ENCODE peak calls at places on chromosomes 4 and X, in ten cellular contexts. L, M, W, A, F, T, H, N, Y and O are unnamed samples.
A peak's percentile ranks its signal among the peaks of the same experiment; 100 is the strongest.

GRCh38 chr4:94357624-94358023 is 15.0 kb upstream of the HPGDS start:
- DNase-seq in Y (no peak), H (peak; percentile 2), A (no peak), W (no peak), F (no peak), T (no peak), N (no peak), L (no peak), M (no peak), O (no peak)

GRCh38 chrX:49064303-49064702 is 5.5 kb downstream of the CCDC120 start:
- DNase-seq in Y (no peak), W (no peak), L (no peak), A (no peak), H (no peak), T (no peak), M (no peak), N (no peak), F (no peak), O (no peak)

GRCh38 chr4:137226900-137227299 is 305.4 kb downstream of the PCDH18 start:
- DNase-seq in A (no peak), T (peak; percentile 22), W (no peak), F (no peak), L (no peak), Y (no peak), H (peak; percentile 23), N (peak; percentile 3), M (no peak), O (no peak)

GRCh38 chrX:135489542-135489941 is 30.9 kb upstream of the INTS6L start:
- DNase-seq in Y (no peak), M (no peak), H (no peak), L (no peak), T (no peak), A (no peak), F (no peak), N (no peak), W (no peak), O (no peak)

GRCh38 chr4:129362685-129363274 is 266.8 kb downstream of the C4orf33 start:
- DNase-seq in H (peak; percentile 70), N (peak; percentile 51), L (peak; percentile 46), F (no peak), A (peak; percentile 37), T (peak; percentile 81), W (peak; percentile 21), Y (peak; percentile 81), M (peak; percentile 44), O (peak; percentile 78)

GRCh38 chr4:47374477-47374876 is 89.0 kb downstream of the COMMD8 start:
- DNase-seq in F (no peak), H (peak; percentile 18), N (no peak), A (no peak), T (peak; percentile 51), M (no peak), Y (no peak), L (no peak), W (peak; percentile 16), O (no peak)

GRCh38 chr4:181597766-181598165 is 645.4 kb upstream of the TENM3 start:
- DNase-seq in M (no peak), L (no peak), N (no peak), H (no peak), F (no peak), W (peak; percentile 70), A (no peak), T (peak; percentile 37), Y (no peak), O (no peak)

GRCh38 chr4:82223715-82224114 is 150.1 kb downstream of the HNRNPD start:
- DNase-seq in A (peak; percentile 46), Y (no peak), H (no peak), N (no peak), L (peak; percentile 74), M (no peak), F (no peak), T (no peak), W (no peak), O (no peak)

GRCh38 chrX:52608961-52609360 is 45.7 kb downstream of the SSX7 start:
- DNase-seq in L (no peak), A (no peak), M (no peak), F (no peak), N (no peak), Y (no peak), W (no peak), H (no peak), T (no peak), O (no peak)

GRCh38 chr4:47741200-47741599 is 96.7 kb downstream of the CORIN start:
- DNase-seq in L (no peak), Y (no peak), M (no peak), N (no peak), H (peak; percentile 8), F (no peak), T (peak; percentile 64), W (no peak), A (no peak), O (no peak)

DNA sequence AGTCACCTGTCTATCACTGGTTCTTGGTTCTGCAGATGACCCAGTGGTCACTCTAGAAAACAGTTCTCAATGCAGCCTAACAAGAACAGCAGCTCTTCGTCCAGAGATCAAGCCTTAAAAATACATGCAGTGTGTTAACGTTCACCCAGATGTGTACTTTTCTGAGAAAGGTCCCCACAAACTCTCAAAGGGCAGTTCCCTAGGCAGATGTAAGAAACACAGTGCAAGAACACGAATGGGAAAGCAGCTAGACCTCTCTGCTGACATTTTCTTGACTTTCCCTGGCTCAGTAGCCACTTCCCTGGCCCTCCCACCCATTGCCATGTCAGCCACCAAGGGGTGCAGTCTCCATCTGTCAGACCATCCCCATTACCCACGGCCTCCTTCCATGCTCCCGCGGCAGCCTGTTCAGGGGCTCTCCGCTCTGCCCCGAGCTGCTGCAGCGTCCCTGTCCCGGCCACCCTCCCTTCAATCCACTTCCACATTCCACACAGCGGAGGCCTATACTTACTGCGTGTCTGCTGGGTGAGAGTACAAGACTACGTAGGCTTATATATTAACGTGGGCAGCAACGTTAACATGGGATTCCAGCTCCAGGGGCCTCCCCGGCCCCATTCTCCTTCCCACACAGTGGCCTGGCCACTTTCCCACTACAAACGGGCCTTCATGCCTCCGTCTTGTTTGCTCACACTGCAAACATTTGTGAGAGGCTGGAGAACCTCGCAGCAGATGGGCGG is 34.3 kb downstream of the IRF2 start:
- DNase-seq in F (peak; percentile 44), T (peak; percentile 59), A (no peak), Y (peak; percentile 49), M (no peak), W (peak; percentile 63), L (no peak), H (no peak), N (no peak), O (no peak)
- H3K4me1 ChIP-seq in F (peaks cover 25% of the 10 kb centered on the region), T (peaks cover 15% of the 10 kb centered on the region), A (peaks cover 16% of the 10 kb centered on the region), Y (peaks cover 28% of the 10 kb centered on the region), M (no peaks in the 10 kb centered on the region), W (peaks cover 17% of the 10 kb centered on the region), L (peaks cover 78% of the 10 kb centered on the region), H (peaks cover 5% of the 10 kb centered on the region), N (peaks cover 3% of the 10 kb centered on the region), O (peaks cover 16% of the 10 kb centered on the region)

GRCh38 chr4:24574256-24574655 is 10.1 kb downstream of the DHX15 start:
- DNase-seq in N (no peak), W (no peak), M (no peak), T (no peak), A (no peak), F (no peak), Y (no peak), H (no peak), L (no peak), O (no peak)

GRCh38 chr4:24570172-24570571 is 14.2 kb downstream of the DHX15 start:
- DNase-seq in T (no peak), H (no peak), W (no peak), M (no peak), L (no peak), A (no peak), Y (no peak), F (no peak), N (no peak), O (no peak)

GRCh38 chr4:24570574-24571236 is 13.6 kb downstream of the DHX15 start:
- DNase-seq in T (no peak), W (no peak), N (no peak), L (no peak), A (no peak), Y (no peak), F (no peak), H (no peak), M (no peak), O (no peak)

GRCh38 chr4:24576276-24576675 is 8.1 kb downstream of the DHX15 start:
- DNase-seq in M (no peak), L (no peak), Y (no peak), F (no peak), W (no peak), A (no peak), H (no peak), T (no peak), N (no peak), O (no peak)

GRCh38 chr4:24573582-24573981 is 10.8 kb downstream of the DHX15 start:
- DNase-seq in N (no peak), T (no peak), F (no peak), A (no peak), H (no peak), M (no peak), L (no peak), W (no peak), Y (no peak), O (no peak)
- H3K4me1 ChIP-seq in N (peaks cover 2% of the 10 kb centered on the region), T (no peaks in the 10 kb centered on the region), F (peaks cover 10% of the 10 kb centered on the region), A (no peaks in the 10 kb centered on the region), H (peaks cover 11% of the 10 kb centered on the region), M (peaks cover 6% of the 10 kb centered on the region), L (peaks cover 67% of the 10 kb centered on the region), W (no peaks in the 10 kb centered on the region), Y (peaks cover 44% of the 10 kb centered on the region), O (peaks cover 30% of the 10 kb centered on the region)

GRCh38 chr4:111020961-111021360 is 398.1 kb upstream of the PITX2 start:
- DNase-seq in M (no peak), W (no peak), N (no peak), Y (no peak), L (no peak), A (no peak), T (no peak), H (no peak), F (no peak), O (no peak)

GRCh38 chr4:111013846-111014245 is 391.0 kb upstream of the PITX2 start:
- DNase-seq in Y (no peak), H (no peak), N (no peak), F (no peak), M (no peak), L (no peak), A (no peak), W (no peak), T (no peak), O (no peak)

GRCh38 chr4:111018231-111018630 is 395.4 kb upstream of the PITX2 start:
- DNase-seq in F (no peak), H (no peak), W (no peak), L (no peak), Y (no peak), T (no peak), N (no peak), A (no peak), M (no peak), O (no peak)

GRCh38 chr4:111014537-111014936 is 391.7 kb upstream of the PITX2 start:
- DNase-seq in F (no peak), A (no peak), T (no peak), H (no peak), L (no peak), M (no peak), W (no peak), N (no peak), Y (no peak), O (no peak)

GRCh38 chr4:111016416-111016815 is 393.5 kb upstream of the PITX2 start:
- DNase-seq in A (no peak), L (no peak), H (no peak), Y (no peak), W (no peak), F (no peak), T (no peak), N (no peak), M (no peak), O (no peak)
- H3K4me1 ChIP-seq in A (peaks cover 2% of the 10 kb centered on the region), L (no peaks in the 10 kb centered on the region), H (no peaks in the 10 kb centered on the region), Y (no peaks in the 10 kb centered on the region), W (no peaks in the 10 kb centered on the region), F (no peaks in the 10 kb centered on the region), T (no peaks in the 10 kb centered on the region), N (no peaks in the 10 kb centered on the region), M (no peaks in the 10 kb centered on the region), O (no peaks in the 10 kb centered on the region)

GRCh38 chr4:106522839-106523238 is 154.3 kb upstream of the GIMD1 start:
- DNase-seq in W (no peak), A (no peak), M (no peak), Y (no peak), F (no peak), H (peak; percentile 33), N (peak; percentile 20), T (no peak), L (no peak), O (no peak)
- H3K4me1 ChIP-seq in W (no peaks in the 10 kb centered on the region), A (no peaks in the 10 kb centered on the region), M (no peaks in the 10 kb centered on the region), Y (no peaks in the 10 kb centered on the region), F (no peaks in the 10 kb centered on the region), H (no peaks in the 10 kb centered on the region), N (no peaks in the 10 kb centered on the region), T (no peaks in the 10 kb centered on the region), L (no peaks in the 10 kb centered on the region), O (no peaks in the 10 kb centered on the region)